ENCODE peak calls at places on chromosome 19, in ten cellular contexts. One of them, this sample, is unnamed.

GRCh38 chr19:32404213-32404938 is 1.2 kb upstream of the DPY19L3 start:
- DNase-seq in NCI-H1092 treated with DMSO at 0.1 percent for 48 hours: no peak
- DNase-seq in GM20000: no peak
- DNase-seq in HFF-Myc: no peak
- DNase-seq in HCEC 1CT: no peak
- DNase-seq in NCI-H187 treated with DMSO at 0.1 percent for 48 hours: no peak
- DNase-seq in ELF-1: peak
- DNase-seq in activated T-helper 2 cell treated with anti-CD3 and anti-CD28 coated beads, Interferon-gamma antibody, Interleukin-2, Interleukin-4, amounts not matched to agents 10 μg/mL and 5 μg/mL and 100 μg/mL, durations not matched to agents 14 hours and 24 hours and 36 hours: no peak
- DNase-seq in nucleus accumbens: no peak
- DNase-seq in H1: no peak
- DNase-seq in this sample: no peak

GRCh38 chr19:28446511-28446910 is 766.4 kb downstream of the UQCRFS1 start:
- DNase-seq in HFF-Myc: no peak
- DNase-seq in activated T-helper 2 cell treated with anti-CD3 and anti-CD28 coated beads, Interferon-gamma antibody, Interleukin-2, Interleukin-4, amounts not matched to agents 10 μg/mL and 5 μg/mL and 100 μg/mL, durations not matched to agents 14 hours and 24 hours and 36 hours: no peak
- DNase-seq in ELF-1: peak
- DNase-seq in nucleus accumbens: no peak
- DNase-seq in HCEC 1CT: no peak
- DNase-seq in NCI-H187 treated with DMSO at 0.1 percent for 48 hours: no peak
- DNase-seq in H1: no peak
- DNase-seq in GM20000: no peak
- DNase-seq in NCI-H1092 treated with DMSO at 0.1 percent for 48 hours: no peak
- DNase-seq in this sample: no peak

GRCh38 chr19:18672606-18673337 is 10.7 kb upstream of the CRTC1 start:
- DNase-seq in activated T-helper 2 cell treated with anti-CD3 and anti-CD28 coated beads, Interferon-gamma antibody, Interleukin-2, Interleukin-4, amounts not matched to agents 10 μg/mL and 5 μg/mL and 100 μg/mL, durations not matched to agents 14 hours and 24 hours and 36 hours: no peak
- DNase-seq in HCEC 1CT: no peak
- DNase-seq in nucleus accumbens: no peak
- DNase-seq in NCI-H1092 treated with DMSO at 0.1 percent for 48 hours: no peak
- DNase-seq in ELF-1: peak
- DNase-seq in HFF-Myc: no peak
- DNase-seq in H1: no peak
- DNase-seq in NCI-H187 treated with DMSO at 0.1 percent for 48 hours: no peak
- DNase-seq in GM20000: peak
- DNase-seq in this sample: peak

GRCh38 chr19:58021541-58022282 is 12.1 kb upstream of the ZSCAN1 start:
- DNase-seq in NCI-H1092 treated with DMSO at 0.1 percent for 48 hours: peak
- DNase-seq in ELF-1: peak
- DNase-seq in NCI-H187 treated with DMSO at 0.1 percent for 48 hours: peak
- DNase-seq in H1: no peak
- DNase-seq in GM20000: no peak
- DNase-seq in HCEC 1CT: no peak
- DNase-seq in HFF-Myc: no peak
- DNase-seq in nucleus accumbens: peak
- DNase-seq in activated T-helper 2 cell treated with anti-CD3 and anti-CD28 coated beads, Interferon-gamma antibody, Interleukin-2, Interleukin-4, amounts not matched to agents 10 μg/mL and 5 μg/mL and 100 μg/mL, durations not matched to agents 14 hours and 24 hours and 36 hours: no peak
- DNase-seq in this sample: peak

GRCh38 chr19:40610396-40611064 is 9.4 kb downstream of the LTBP4 start:
- DNase-seq in NCI-H187 treated with DMSO at 0.1 percent for 48 hours: no peak
- DNase-seq in HCEC 1CT: no peak
- DNase-seq in nucleus accumbens: peak
- DNase-seq in activated T-helper 2 cell treated with anti-CD3 and anti-CD28 coated beads, Interferon-gamma antibody, Interleukin-2, Interleukin-4, amounts not matched to agents 10 μg/mL and 5 μg/mL and 100 μg/mL, durations not matched to agents 14 hours and 24 hours and 36 hours: no peak
- DNase-seq in H1: no peak
- DNase-seq in ELF-1: no peak
- DNase-seq in GM20000: no peak
- DNase-seq in NCI-H1092 treated with DMSO at 0.1 percent for 48 hours: no peak
- DNase-seq in HFF-Myc: no peak
- DNase-seq in this sample: peak

GRCh38 chr19:55284405-55285058 is 735 bp downstream of the BRSK1 start:
- DNase-seq in HCEC 1CT: no peak
- DNase-seq in HFF-Myc: no peak
- DNase-seq in H1: no peak
- DNase-seq in GM20000: no peak
- DNase-seq in NCI-H1092 treated with DMSO at 0.1 percent for 48 hours: no peak
- DNase-seq in nucleus accumbens: no peak
- DNase-seq in NCI-H187 treated with DMSO at 0.1 percent for 48 hours: no peak
- DNase-seq in activated T-helper 2 cell treated with anti-CD3 and anti-CD28 coated beads, Interferon-gamma antibody, Interleukin-2, Interleukin-4, amounts not matched to agents 10 μg/mL and 5 μg/mL and 100 μg/mL, durations not matched to agents 14 hours and 24 hours and 36 hours: no peak
- DNase-seq in ELF-1: no peak
- DNase-seq in this sample: no peak

GRCh38 chr19:50333737-50334617 is 4.8 kb upstream of the KCNC3 start:
- DNase-seq in HCEC 1CT: no peak
- DNase-seq in HFF-Myc: no peak
- DNase-seq in nucleus accumbens: peak
- DNase-seq in NCI-H187 treated with DMSO at 0.1 percent for 48 hours: no peak
- DNase-seq in activated T-helper 2 cell treated with anti-CD3 and anti-CD28 coated beads, Interferon-gamma antibody, Interleukin-2, Interleukin-4, amounts not matched to agents 10 μg/mL and 5 μg/mL and 100 μg/mL, durations not matched to agents 14 hours and 24 hours and 36 hours: peak
- DNase-seq in GM20000: peak
- DNase-seq in ELF-1: no peak
- DNase-seq in H1: no peak
- DNase-seq in NCI-H1092 treated with DMSO at 0.1 percent for 48 hours: no peak
- DNase-seq in this sample: peak

GRCh38 chr19:15643387-15643786 is 2.7 kb downstream of the CYP4F3 start:
- DNase-seq in HCEC 1CT: no peak
- DNase-seq in H1: no peak
- DNase-seq in ELF-1: no peak
- DNase-seq in NCI-H1092 treated with DMSO at 0.1 percent for 48 hours: no peak
- DNase-seq in GM20000: no peak
- DNase-seq in activated T-helper 2 cell treated with anti-CD3 and anti-CD28 coated beads, Interferon-gamma antibody, Interleukin-2, Interleukin-4, amounts not matched to agents 10 μg/mL and 5 μg/mL and 100 μg/mL, durations not matched to agents 14 hours and 24 hours and 36 hours: no peak
- DNase-seq in NCI-H187 treated with DMSO at 0.1 percent for 48 hours: no peak
- DNase-seq in HFF-Myc: no peak
- DNase-seq in nucleus accumbens: no peak
- DNase-seq in this sample: no peak

GRCh38 chr19:36047835-36048234 is 6.2 kb downstream of the THAP8 start:
- DNase-seq in GM20000: no peak
- DNase-seq in HFF-Myc: no peak
- DNase-seq in ELF-1: no peak
- DNase-seq in NCI-H1092 treated with DMSO at 0.1 percent for 48 hours: no peak
- DNase-seq in H1: no peak
- DNase-seq in NCI-H187 treated with DMSO at 0.1 percent for 48 hours: no peak
- DNase-seq in HCEC 1CT: no peak
- DNase-seq in nucleus accumbens: no peak
- DNase-seq in activated T-helper 2 cell treated with anti-CD3 and anti-CD28 coated beads, Interferon-gamma antibody, Interleukin-2, Interleukin-4, amounts not matched to agents 10 μg/mL and 5 μg/mL and 100 μg/mL, durations not matched to agents 14 hours and 24 hours and 36 hours: no peak
- DNase-seq in this sample: no peak

GRCh38 chr19:40165362-40165937 is 25.8 kb upstream of the MAP3K10 start:
- DNase-seq in GM20000: peak
- DNase-seq in HFF-Myc: no peak
- DNase-seq in ELF-1: peak
- DNase-seq in activated T-helper 2 cell treated with anti-CD3 and anti-CD28 coated beads, Interferon-gamma antibody, Interleukin-2, Interleukin-4, amounts not matched to agents 10 μg/mL and 5 μg/mL and 100 μg/mL, durations not matched to agents 14 hours and 24 hours and 36 hours: peak
- DNase-seq in nucleus accumbens: peak
- DNase-seq in HCEC 1CT: peak
- DNase-seq in H1: peak
- DNase-seq in NCI-H1092 treated with DMSO at 0.1 percent for 48 hours: peak
- DNase-seq in NCI-H187 treated with DMSO at 0.1 percent for 48 hours: no peak
- DNase-seq in this sample: peak

GRCh38 chr19:48616041-48616436 is 1.2 kb upstream of the FAM83E start:
- DNase-seq in NCI-H187 treated with DMSO at 0.1 percent for 48 hours: no peak
- DNase-seq in HCEC 1CT: no peak
- DNase-seq in nucleus accumbens: no peak
- DNase-seq in GM20000: no peak
- DNase-seq in ELF-1: no peak
- DNase-seq in NCI-H1092 treated with DMSO at 0.1 percent for 48 hours: no peak
- DNase-seq in activated T-helper 2 cell treated with anti-CD3 and anti-CD28 coated beads, Interferon-gamma antibody, Interleukin-2, Interleukin-4, amounts not matched to agents 10 μg/mL and 5 μg/mL and 100 μg/mL, durations not matched to agents 14 hours and 24 hours and 36 hours: no peak
- DNase-seq in H1: no peak
- DNase-seq in HFF-Myc: no peak
- DNase-seq in this sample: no peak

GRCh38 chr19:54462713-54463530 is 656 bp downstream of the LENG9 start:
- DNase-seq in ELF-1: peak
- DNase-seq in nucleus accumbens: peak
- DNase-seq in GM20000: peak
- DNase-seq in NCI-H187 treated with DMSO at 0.1 percent for 48 hours: no peak
- DNase-seq in NCI-H1092 treated with DMSO at 0.1 percent for 48 hours: no peak
- DNase-seq in H1: no peak
- DNase-seq in HCEC 1CT: peak
- DNase-seq in activated T-helper 2 cell treated with anti-CD3 and anti-CD28 coated beads, Interferon-gamma antibody, Interleukin-2, Interleukin-4, amounts not matched to agents 10 μg/mL and 5 μg/mL and 100 μg/mL, durations not matched to agents 14 hours and 24 hours and 36 hours: peak
- DNase-seq in HFF-Myc: no peak
- DNase-seq in this sample: peak

GRCh38 chr19:40807147-40808020 is 8.4 kb downstream of the EGLN2 start:
- DNase-seq in HFF-Myc: no peak
- DNase-seq in activated T-helper 2 cell treated with anti-CD3 and anti-CD28 coated beads, Interferon-gamma antibody, Interleukin-2, Interleukin-4, amounts not matched to agents 10 μg/mL and 5 μg/mL and 100 μg/mL, durations not matched to agents 14 hours and 24 hours and 36 hours: no peak
- DNase-seq in H1: no peak
- DNase-seq in ELF-1: peak
- DNase-seq in NCI-H1092 treated with DMSO at 0.1 percent for 48 hours: no peak
- DNase-seq in nucleus accumbens: no peak
- DNase-seq in GM20000: no peak
- DNase-seq in NCI-H187 treated with DMSO at 0.1 percent for 48 hours: no peak
- DNase-seq in HCEC 1CT: no peak
- DNase-seq in this sample: no peak

GRCh38 chr19:42455621-42456081 is 12.9 kb upstream of the CXCL17 start:
- DNase-seq in HFF-Myc: no peak
- DNase-seq in HCEC 1CT: no peak
- DNase-seq in GM20000: no peak
- DNase-seq in NCI-H187 treated with DMSO at 0.1 percent for 48 hours: no peak
- DNase-seq in ELF-1: no peak
- DNase-seq in activated T-helper 2 cell treated with anti-CD3 and anti-CD28 coated beads, Interferon-gamma antibody, Interleukin-2, Interleukin-4, amounts not matched to agents 10 μg/mL and 5 μg/mL and 100 μg/mL, durations not matched to agents 14 hours and 24 hours and 36 hours: no peak
- DNase-seq in NCI-H1092 treated with DMSO at 0.1 percent for 48 hours: no peak
- DNase-seq in nucleus accumbens: no peak
- DNase-seq in H1: no peak
- DNase-seq in this sample: no peak

GRCh38 chr19:40348961-40349507 is 539 bp downstream of the PLD3 start:
- DNase-seq in GM20000: no peak
- DNase-seq in nucleus accumbens: no peak
- DNase-seq in NCI-H187 treated with DMSO at 0.1 percent for 48 hours: no peak
- DNase-seq in HFF-Myc: peak
- DNase-seq in activated T-helper 2 cell treated with anti-CD3 and anti-CD28 coated beads, Interferon-gamma antibody, Interleukin-2, Interleukin-4, amounts not matched to agents 10 μg/mL and 5 μg/mL and 100 μg/mL, durations not matched to agents 14 hours and 24 hours and 36 hours: no peak
- DNase-seq in HCEC 1CT: peak
- DNase-seq in NCI-H1092 treated with DMSO at 0.1 percent for 48 hours: peak
- DNase-seq in ELF-1: peak
- DNase-seq in H1: no peak
- DNase-seq in this sample: no peak

GRCh38 chr19:28553764-28554163 is 659.2 kb downstream of the UQCRFS1 start:
- DNase-seq in NCI-H187 treated with DMSO at 0.1 percent for 48 hours: no peak
- DNase-seq in HCEC 1CT: no peak
- DNase-seq in H1: no peak
- DNase-seq in NCI-H1092 treated with DMSO at 0.1 percent for 48 hours: no peak
- DNase-seq in ELF-1: no peak
- DNase-seq in nucleus accumbens: no peak
- DNase-seq in GM20000: no peak
- DNase-seq in HFF-Myc: no peak
- DNase-seq in activated T-helper 2 cell treated with anti-CD3 and anti-CD28 coated beads, Interferon-gamma antibody, Interleukin-2, Interleukin-4, amounts not matched to agents 10 μg/mL and 5 μg/mL and 100 μg/mL, durations not matched to agents 14 hours and 24 hours and 36 hours: no peak
- DNase-seq in this sample: no peak

GRCh38 chr19:6236310-6237291 is 43.2 kb downstream of the MLLT1 start:
- DNase-seq in HFF-Myc: no peak
- DNase-seq in nucleus accumbens: no peak
- DNase-seq in GM20000: no peak
- DNase-seq in H1: no peak
- DNase-seq in HCEC 1CT: no peak
- DNase-seq in NCI-H187 treated with DMSO at 0.1 percent for 48 hours: no peak
- DNase-seq in ELF-1: no peak
- DNase-seq in NCI-H1092 treated with DMSO at 0.1 percent for 48 hours: no peak
- DNase-seq in activated T-helper 2 cell treated with anti-CD3 and anti-CD28 coated beads, Interferon-gamma antibody, Interleukin-2, Interleukin-4, amounts not matched to agents 10 μg/mL and 5 μg/mL and 100 μg/mL, durations not matched to agents 14 hours and 24 hours and 36 hours: no peak
- DNase-seq in this sample: no peak

GRCh38 chr19:32720936-32721250 is 1.3 kb downstream of the TDRD12 start:
- DNase-seq in HCEC 1CT: no peak
- DNase-seq in activated T-helper 2 cell treated with anti-CD3 and anti-CD28 coated beads, Interferon-gamma antibody, Interleukin-2, Interleukin-4, amounts not matched to agents 10 μg/mL and 5 μg/mL and 100 μg/mL, durations not matched to agents 14 hours and 24 hours and 36 hours: no peak
- DNase-seq in H1: no peak
- DNase-seq in NCI-H1092 treated with DMSO at 0.1 percent for 48 hours: no peak
- DNase-seq in ELF-1: no peak
- DNase-seq in NCI-H187 treated with DMSO at 0.1 percent for 48 hours: no peak
- DNase-seq in nucleus accumbens: no peak
- DNase-seq in HFF-Myc: no peak
- DNase-seq in GM20000: peak
- DNase-seq in this sample: no peak

GRCh38 chr19:55704494-55705245 is 29.6 kb downstream of the EPN1 start:
- DNase-seq in NCI-H187 treated with DMSO at 0.1 percent for 48 hours: no peak
- DNase-seq in activated T-helper 2 cell treated with anti-CD3 and anti-CD28 coated beads, Interferon-gamma antibody, Interleukin-2, Interleukin-4, amounts not matched to agents 10 μg/mL and 5 μg/mL and 100 μg/mL, durations not matched to agents 14 hours and 24 hours and 36 hours: no peak
- DNase-seq in HFF-Myc: no peak
- DNase-seq in H1: no peak
- DNase-seq in ELF-1: no peak
- DNase-seq in GM20000: no peak
- DNase-seq in nucleus accumbens: no peak
- DNase-seq in HCEC 1CT: no peak
- DNase-seq in NCI-H1092 treated with DMSO at 0.1 percent for 48 hours: no peak
- DNase-seq in this sample: no peak

GRCh38 chr19:34678421-34678820 is 943 bp downstream of the ZNF302 start:
- DNase-seq in H1: no peak
- DNase-seq in NCI-H1092 treated with DMSO at 0.1 percent for 48 hours: no peak
- DNase-seq in HFF-Myc: no peak
- DNase-seq in nucleus accumbens: no peak
- DNase-seq in activated T-helper 2 cell treated with anti-CD3 and anti-CD28 coated beads, Interferon-gamma antibody, Interleukin-2, Interleukin-4, amounts not matched to agents 10 μg/mL and 5 μg/mL and 100 μg/mL, durations not matched to agents 14 hours and 24 hours and 36 hours: no peak
- DNase-seq in NCI-H187 treated with DMSO at 0.1 percent for 48 hours: no peak
- DNase-seq in GM20000: no peak
- DNase-seq in ELF-1: no peak
- DNase-seq in HCEC 1CT: no peak
- DNase-seq in this sample: no peak

This sample was measured in midbrain.